ENCODE peak calls at places on chromosomes 11 and 22, in five cellular contexts. I, D, K, R and S are unnamed samples. For H3K27me3 and H3K9me3, the result is how much of the 10 kb centered on the place peaks cover.

GRCh38 chr22:36946436-36947158 is 33.2 kb downstream of the CSF2RB start:
- DNase-seq in K (no peak), R (no peak), D (no peak), I (no peak), S (no peak)

GRCh38 chr11:108115495-108116140 is 5.7 kb upstream of the ACAT1 start:
- DNase-seq in K (peak), R (peak), I (peak), D (peak), S (peak)

GRCh38 chr22:39593061-39593930 is 22.7 kb downstream of the CACNA1I start:
- DNase-seq in I (no peak), D (no peak), R (no peak), K (no peak), S (no peak)

GRCh38 chr11:67558084-67558772 is 25.4 kb upstream of the GSTP1 start:
- DNase-seq in D (peak), I (peak), K (peak), R (peak), S (no peak)

GRCh38 chr22:45210174-45210573 is 30.5 kb downstream of the KIAA0930 start:
- DNase-seq in R (no peak), I (no peak), D (no peak), K (no peak), S (no peak)

GRCh38 chr22:41543854-41544670 is at the start of gene POLR3H:
- DNase-seq in D (peak), I (peak), K (peak), R (peak), S (peak)

GRCh38 chr22:31584804-31585160 is 77.2 kb downstream of the PISD start:
- DNase-seq in K (no peak), R (no peak), D (no peak), I (no peak), S (no peak)

GRCh38 chr11:5196731-5197130 is 3.8 kb downstream of the OR51V1 start:
- DNase-seq in I (no peak), D (no peak), R (no peak), K (no peak), S (no peak)

GRCh38 chr11:79419120-79419519 is 21.7 kb downstream of the TENM4 start:
- DNase-seq in D (peak), R (peak), K (no peak), I (peak), S (peak)

GRCh38 chr11:117187799-117188481 is 9.4 kb downstream of the SIDT2 start:
- DNase-seq in R (peak), K (no peak), I (peak), D (no peak), S (no peak)

GRCh38 chr11:95296165-95296564 is 65.2 kb upstream of the SESN3 start:
- DNase-seq in D (peak), K (no peak), I (peak), R (no peak), S (no peak)

GRCh38 chr11:93737904-93738612 is 3.2 kb downstream of the TAF1D start:
- DNase-seq in I (no peak), R (no peak), D (no peak), K (no peak), S (no peak)

GRCh38 chr11:93548679-93549319 is 5.6 kb upstream of the SMCO4 start:
- DNase-seq in D (no peak), R (no peak), K (no peak), I (no peak), S (no peak)

GRCh38 chr22:20437253-20438065 is at the start of gene SCARF2:
- DNase-seq in R (no peak), D (no peak), I (no peak), K (peak), S (peak)

GRCh38 chr11:64935634-64936081 is at the start of gene GPHA2:
- DNase-seq in R (no peak), I (peak), D (no peak), K (no peak), S (no peak)

GRCh38 chr11:33881651-33882279 is 10.1 kb downstream of the LMO2 start:
- DNase-seq in K (no peak), I (no peak), D (no peak), R (no peak), S (no peak)

GRCh38 chr11:69912911-69913451 is 93.8 kb upstream of the FGF3 start:
- DNase-seq in R (no peak), I (no peak), D (peak), K (peak), S (no peak)

GRCh38 chr11:120303004-120303637 is 22.0 kb upstream of the TLCD5 start:
- DNase-seq in R (peak), I (peak), K (peak), D (peak), S (peak)

GRCh38 chr11:126698576-126698975 is 302.0 kb downstream of the KIRREL3 start:
- DNase-seq in K (no peak), R (no peak), D (no peak), I (no peak), S (peak)

GRCh38 chr11:57432714-57433163 is 5.8 kb upstream of the SLC43A3 start:
- DNase-seq in I (no peak), K (no peak), D (no peak), R (no peak), S (peak)

GRCh38 chr11:84588131-84588829 is 1038.9 kb downstream of the DLG2 start:
- DNase-seq in I (no peak), R (peak), K (no peak), D (no peak), S (no peak)

GRCh38 chr11:14638561-14638960 is 5.0 kb upstream of the PDE3B start:
- DNase-seq in R (no peak), K (no peak), I (no peak), D (no peak), S (no peak)

GRCh38 chr11:75600356-75600755 is 38.3 kb downstream of the SERPINH1 start:
- DNase-seq in D (no peak), R (no peak), K (no peak), I (no peak), S (no peak)

GRCh38 chr22:45948081-45948648 is 28.8 kb downstream of the WNT7B start:
- DNase-seq in I (no peak), R (no peak), D (no peak), K (no peak), S (no peak)

GRCh38 chr11:97460091-97460490 is 1070.3 kb downstream of the JRKL start:
- DNase-seq in D (no peak), I (no peak), R (no peak), K (no peak), S (no peak)

GRCh38 chr11:30786392-30787120 is 200.4 kb upstream of the MPPED2 start:
- DNase-seq in R (no peak), D (no peak), K (no peak), I (no peak), S (no peak)

GRCh38 chr11:106520146-106520912 is 442.9 kb downstream of the AASDHPPT start:
- DNase-seq in D (no peak), I (no peak), K (no peak), R (no peak), S (no peak)

GRCh38 chr11:44854146-44854545 is 96.5 kb downstream of the TP53I11 start:
- DNase-seq in K (no peak), I (no peak), R (no peak), D (peak), S (no peak)
- H3K27me3 ChIP-seq in K (under half), I (under half), R (under half), D (under half), S (under half)

GRCh38 chr22:47328550-47329243 is 566.2 kb downstream of the TBC1D22A start:
- DNase-seq in D (peak), R (no peak), I (no peak), K (no peak), S (peak)

GRCh38 chr22:47327241-47327640 is 564.8 kb downstream of the TBC1D22A start:
- DNase-seq in I (no peak), K (no peak), R (no peak), D (no peak), S (no peak)

GRCh38 chr22:47331750-47332149 is 569.3 kb downstream of the TBC1D22A start:
- DNase-seq in D (no peak), K (no peak), R (no peak), I (no peak), S (no peak)

GRCh38 chr22:47332246-47332980 is 570.0 kb downstream of the TBC1D22A start:
- DNase-seq in R (no peak), I (no peak), K (no peak), D (no peak), S (no peak)

DNA sequence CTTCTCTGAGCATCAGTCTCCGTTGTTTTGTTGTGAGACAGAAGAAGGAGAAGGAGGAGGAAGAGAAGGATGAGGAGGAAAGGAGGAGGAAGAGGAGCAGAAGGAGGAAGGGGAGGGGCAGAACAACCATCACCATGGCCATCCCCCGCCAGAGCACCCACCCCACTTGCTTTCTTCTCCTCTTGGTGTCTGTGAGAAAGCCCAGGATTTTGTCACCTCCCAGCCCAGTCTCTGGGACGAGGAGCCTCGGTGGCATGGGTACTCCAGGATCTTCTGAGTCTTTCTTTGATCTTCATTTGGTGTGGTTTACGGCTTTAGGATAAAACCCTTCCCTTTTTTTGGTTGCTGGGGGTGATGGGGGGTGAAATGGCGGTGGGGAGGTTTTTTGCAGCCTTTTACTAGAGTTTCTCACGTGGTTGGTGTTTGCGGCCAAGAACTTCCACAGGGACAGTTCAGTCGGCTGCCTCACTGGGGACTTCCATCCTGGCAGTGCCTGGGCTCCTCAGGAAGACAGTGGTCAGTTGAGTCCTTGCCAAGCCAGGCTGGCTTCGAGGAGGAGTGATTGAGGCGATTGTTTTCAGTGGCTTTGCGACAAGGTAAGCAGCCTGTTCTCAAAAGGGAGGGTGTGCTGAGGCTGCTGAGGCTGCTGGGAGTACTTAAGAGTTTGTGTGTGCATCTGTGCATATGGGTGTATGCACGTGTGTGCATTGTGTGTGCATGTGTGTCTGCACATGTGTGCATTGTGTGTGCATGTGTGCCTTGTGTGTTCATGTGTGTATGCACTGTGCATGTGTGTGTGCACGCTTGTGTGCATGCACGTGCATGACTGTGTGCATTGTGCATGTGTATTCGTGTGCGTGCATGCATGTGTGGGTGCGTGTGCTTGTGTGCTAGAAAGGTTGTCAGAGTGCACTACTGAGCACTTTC is 567.5 kb downstream of the TBC1D22A start:
- DNase-seq in R (no peak), D (no peak), I (no peak), K (no peak), S (peak)
- H3K9me3 ChIP-seq in R (under half), D (under half), I (under half), K (under half), S (under half)

DNA sequence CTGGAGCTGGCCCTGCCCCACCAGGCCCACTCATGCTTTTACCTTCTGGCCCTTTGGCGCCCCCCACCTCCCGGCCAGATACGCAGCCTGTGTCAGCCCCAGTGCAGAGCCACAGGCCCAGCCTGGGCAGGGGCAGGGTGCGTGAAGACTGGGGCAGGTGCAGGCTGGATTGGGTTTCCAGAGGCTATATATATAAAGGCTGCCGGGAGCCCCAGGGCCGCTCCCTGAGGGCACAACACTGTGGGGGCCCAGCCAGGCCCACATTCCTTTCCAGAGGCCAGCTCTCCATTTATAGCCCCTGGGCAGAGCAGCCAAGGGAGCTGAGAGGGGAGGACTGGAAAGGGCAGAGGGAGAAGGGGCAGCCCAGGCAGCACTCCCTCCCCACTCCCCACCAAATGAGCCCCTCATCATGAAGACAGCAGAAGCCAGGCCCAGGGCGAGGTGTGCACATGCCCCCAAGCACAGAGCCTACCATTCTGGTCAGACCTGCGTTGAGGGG is 5.0 kb upstream of the MYOD1 start:
- DNase-seq in D (no peak), I (no peak), R (no peak), K (peak), S (no peak)
- H3K27me3 ChIP-seq in D (under half), I (half or more), R (under half), K (under half), S (under half)

DNA sequence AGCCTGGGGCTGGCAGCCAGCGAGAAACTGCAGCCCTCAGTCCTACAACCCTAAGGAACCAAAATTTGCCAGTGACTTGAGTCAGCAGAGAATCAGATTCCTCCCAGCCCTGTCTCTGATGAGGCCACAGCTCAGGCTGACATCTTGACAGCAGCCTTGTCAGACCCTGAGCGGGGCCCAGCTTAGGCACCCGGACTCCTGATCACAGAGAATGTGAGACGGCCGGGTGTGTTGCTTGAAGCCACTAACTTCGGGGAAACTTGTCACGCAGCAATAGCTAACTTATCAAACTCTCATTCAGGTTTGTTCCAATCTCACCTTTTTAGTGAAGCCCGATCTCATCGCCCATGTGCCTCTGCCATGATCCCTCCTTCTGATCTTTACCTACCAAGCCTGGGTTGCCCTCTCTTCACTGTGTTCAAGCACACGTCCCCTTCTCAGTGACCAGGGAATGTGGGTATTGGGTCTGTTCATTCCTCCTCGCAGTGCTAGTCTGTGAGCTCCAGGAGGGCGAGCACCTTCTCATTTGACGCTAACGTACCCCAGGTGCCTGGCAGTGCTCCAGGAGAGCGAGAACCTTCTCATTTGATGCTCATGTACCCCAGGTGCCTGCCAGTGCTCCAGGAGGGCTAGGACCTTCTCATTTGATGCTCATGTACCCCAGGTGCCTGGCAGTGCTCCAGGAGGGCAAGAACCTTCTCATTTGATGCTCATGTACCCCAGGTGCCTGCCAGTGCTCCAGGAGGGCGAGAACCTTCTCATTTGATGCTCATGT is 280.7 kb downstream of the BRD1 start:
- DNase-seq in D (no peak), R (no peak), I (no peak), K (no peak), S (no peak)
- H3K9me3 ChIP-seq in D (under half), R (under half), I (under half), K (under half), S (under half)